ENCODE peak calls at places on chromosomes 12 and 14, in six cellular contexts. G, R, H, D, V and O are unnamed samples.

GRCh38 chr14:89856871-89857345 is 97.6 kb downstream of the EFCAB11 start:
- DNase-seq in G (no peak), H (no peak), V (no peak), R (no peak), D (no peak), O (no peak)

GRCh38 chr12:21219206-21219605 is 88.2 kb downstream of the SLCO1B1 start:
- DNase-seq in G (no peak), R (no peak), D (no peak), H (no peak), V (no peak), O (no peak)

GRCh38 chr12:10641735-10642500 is 28.5 kb upstream of the MAGOHB start:
- DNase-seq in D (no peak), R (no peak), G (no peak), H (no peak), V (no peak), O (no peak)

GRCh38 chr12:57632369-57632897 is 568 bp downstream of the B4GALNT1 start:
- DNase-seq in V (no peak), D (no peak), H (peak; percentile 84), G (peak; percentile 78), R (no peak), O (peak; percentile 60)

GRCh38 chr14:51507556-51508511 is 143.9 kb upstream of the FRMD6 start:
- DNase-seq in D (no peak), R (no peak), H (peak; percentile 68), G (no peak), V (no peak), O (no peak)

GRCh38 chr12:63917864-63918742 is 73.6 kb downstream of the SRGAP1 start:
- DNase-seq in G (no peak), D (peak; percentile 92), V (peak; percentile 41), R (peak; percentile 91), H (no peak), O (no peak)

GRCh38 chr14:59961518-59962062 is 41.6 kb downstream of the LRRC9 start:
- DNase-seq in D (no peak), V (no peak), G (no peak), R (no peak), H (no peak), O (no peak)

GRCh38 chr14:59004012-59004411 is 184.5 kb upstream of the DAAM1 start:
- DNase-seq in H (no peak), R (no peak), D (no peak), V (no peak), G (no peak), O (no peak)

GRCh38 chr12:28975564-28976340 is 173.3 kb upstream of the FAR2 start:
- DNase-seq in D (no peak), H (no peak), G (no peak), V (no peak), R (no peak), O (no peak)
- TF ChIP-seq REST in D (no peak), H (no peak), G (no peak), V (no peak), R (no peak), O (no peak)

DNA sequence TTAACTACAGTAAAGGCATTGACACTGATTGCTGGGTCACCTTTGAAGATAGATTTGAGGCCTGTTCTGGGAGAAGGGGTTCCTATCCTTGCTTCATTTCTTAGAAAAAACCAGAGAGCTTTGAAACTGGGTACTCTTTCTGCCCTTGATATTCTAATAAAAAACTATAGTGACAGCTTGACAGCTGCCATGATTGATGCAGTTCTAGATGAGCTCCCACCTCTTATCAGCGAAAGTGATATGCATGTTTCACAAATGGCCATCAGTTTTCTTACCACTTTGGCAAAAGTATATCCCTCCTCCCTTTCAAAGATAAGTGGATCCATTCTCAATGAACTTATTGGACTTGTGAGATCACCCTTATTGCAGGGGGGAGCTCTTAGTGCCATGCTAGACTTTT is 36.4 kb downstream of the CAND1 start:
- DNase-seq in H (no peak), R (no peak), G (no peak), D (no peak), V (no peak), O (no peak)
- H3K36me3 ChIP-seq in H (peaks cover 99% of the 10 kb centered on the region), R (peaks cover 42% of the 10 kb centered on the region), G (peaks cover 93% of the 10 kb centered on the region), D (peaks cover 58% of the 10 kb centered on the region), V (peaks cover 1% of the 10 kb centered on the region), O (peaks cover 37% of the 10 kb centered on the region)

GRCh38 chr14:101737414-101738367 is 23.8 kb upstream of the PPP2R5C start:
- DNase-seq in V (no peak), R (no peak), D (no peak), G (no peak), H (no peak), O (no peak)
- H2AFZ ChIP-seq in V (no peak overlapping the region), R (no peak overlapping the region), D (no peak overlapping the region), G (peak overlapping the region; percentile 42), H (no peak overlapping the region), O (no peak overlapping the region)

DNA sequence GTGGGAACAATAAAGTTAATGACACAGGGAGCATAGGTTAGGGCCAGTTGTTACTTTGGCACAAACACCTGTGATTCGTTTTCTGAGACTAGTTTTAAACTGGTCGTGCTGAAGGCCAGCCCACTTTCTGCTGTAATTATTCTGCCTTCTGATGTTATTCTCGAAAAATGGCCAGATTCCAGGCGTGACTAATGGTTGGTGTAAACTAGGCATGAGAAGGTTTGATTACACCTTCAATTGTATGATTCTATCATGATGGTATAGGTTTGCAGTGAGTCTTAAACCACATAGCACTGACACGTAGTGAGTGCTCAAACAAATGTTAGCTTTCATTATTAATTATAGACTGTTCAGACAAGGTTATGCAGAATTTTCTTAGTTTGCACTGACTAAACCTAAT is 39.0 kb downstream of the CKB start:
- DNase-seq in V (no peak), D (no peak), G (no peak), R (no peak), H (no peak), O (no peak)
- TF ChIP-seq REST in V (no peak), D (no peak), G (no peak), R (no peak), H (no peak), O (no peak)

GRCh38 chr12:113170457-113170856 is 14.8 kb downstream of the DDX54 start:
- DNase-seq in G (no peak), V (no peak), R (no peak), H (no peak), D (no peak), O (no peak)

GRCh38 chr12:113172185-113172584 is 13.1 kb downstream of the DDX54 start:
- DNase-seq in G (no peak), D (no peak), R (no peak), V (no peak), H (no peak), O (no peak)

GRCh38 chr12:113169697-113170096 is 15.6 kb downstream of the DDX54 start:
- DNase-seq in D (no peak), R (no peak), G (no peak), H (no peak), V (no peak), O (no peak)

GRCh38 chr12:113171543-113171942 is 13.7 kb downstream of the DDX54 start:
- DNase-seq in H (no peak), G (no peak), D (no peak), R (no peak), V (no peak), O (no peak)

GRCh38 chr12:113170926-113171325 is 14.4 kb downstream of the DDX54 start:
- DNase-seq in R (no peak), G (no peak), V (no peak), H (no peak), D (no peak), O (no peak)
- H3K36me3 ChIP-seq in R (peaks cover 51% of the 10 kb centered on the region), G (peaks cover 90% of the 10 kb centered on the region), V (peaks cover 30% of the 10 kb centered on the region), H (peaks cover 37% of the 10 kb centered on the region), D (peaks cover 77% of the 10 kb centered on the region), O (peaks cover 45% of the 10 kb centered on the region)

GRCh38 chr12:49741882-49742620 is 694 bp downstream of the TMBIM6 start:
- DNase-seq in V (peak; percentile 49), G (peak; percentile 75), H (peak; percentile 67), R (peak; percentile 59), D (peak; percentile 88), O (peak; percentile 91)
- H2AFZ ChIP-seq in V (peak overlapping the region; percentile 84), G (peak overlapping the region; percentile 94), H (peak overlapping the region; percentile 50), R (no peak overlapping the region), D (no peak overlapping the region), O (no peak overlapping the region)

DNA sequence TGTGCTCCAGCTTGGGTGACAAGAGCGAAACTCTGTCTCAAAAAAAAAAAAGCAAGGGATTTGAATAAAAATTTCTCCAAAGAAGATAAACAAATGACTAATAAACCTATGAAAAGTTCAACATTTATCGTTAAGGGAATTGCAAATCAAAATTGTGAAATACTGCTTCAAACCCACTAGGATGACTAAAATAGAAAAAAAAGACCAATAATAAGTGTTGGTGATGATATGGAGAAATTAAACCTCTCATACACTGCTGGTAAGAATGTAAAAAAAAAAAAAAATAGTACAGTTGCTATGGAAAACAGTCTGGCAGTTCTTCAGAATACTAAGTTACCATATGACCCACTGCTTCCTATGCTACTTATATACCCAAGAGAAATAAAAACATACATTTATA is 39.3 kb downstream of the ATF1 start:
- DNase-seq in G (no peak), D (no peak), V (no peak), H (no peak), R (no peak), O (no peak)
- TF ChIP-seq REST in G (no peak), D (no peak), V (no peak), H (no peak), R (no peak), O (no peak)

GRCh38 chr12:3263282-3263681 is 186.1 kb downstream of the TSPAN9 start:
- DNase-seq in H (no peak), V (no peak), R (no peak), D (no peak), G (no peak), O (no peak)

GRCh38 chr12:3263939-3264699 is 186.9 kb downstream of the TSPAN9 start:
- DNase-seq in D (no peak), G (no peak), V (no peak), H (peak; percentile 93), R (no peak), O (no peak)

GRCh38 chr12:3267690-3268089 is 190.5 kb downstream of the TSPAN9 start:
- DNase-seq in R (no peak), G (no peak), V (no peak), H (no peak), D (no peak), O (no peak)

GRCh38 chr12:3266638-3267037 is 189.5 kb downstream of the TSPAN9 start:
- DNase-seq in V (no peak), R (no peak), H (no peak), G (no peak), D (no peak), O (no peak)

DNA sequence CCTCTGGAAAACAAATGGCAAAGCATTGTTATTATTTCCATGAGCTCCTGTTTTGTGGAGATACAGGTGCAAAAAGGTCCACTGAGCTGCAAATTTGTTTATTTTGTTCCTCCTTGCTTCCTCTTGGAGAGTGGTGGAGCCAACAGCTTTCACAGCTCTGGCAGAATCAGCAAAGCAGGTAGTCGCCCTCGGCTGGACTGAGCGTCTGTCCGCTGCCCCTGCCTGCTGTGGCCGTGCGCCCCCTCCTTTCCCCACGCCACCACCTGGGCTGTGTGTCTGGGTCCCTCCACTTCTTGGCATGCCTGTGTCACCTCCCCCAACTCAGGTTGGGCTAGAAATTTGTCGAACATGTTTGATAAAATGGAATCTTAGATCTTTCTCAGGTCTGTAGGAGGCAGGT is 188.2 kb downstream of the TSPAN9 start:
- DNase-seq in G (no peak), D (no peak), R (no peak), H (no peak), V (no peak), O (no peak)
- H3K36me3 ChIP-seq in G (no peaks in the 10 kb centered on the region), D (peaks cover 7% of the 10 kb centered on the region), R (no peaks in the 10 kb centered on the region), H (no peaks in the 10 kb centered on the region), V (no peaks in the 10 kb centered on the region), O (no peaks in the 10 kb centered on the region)

DNA sequence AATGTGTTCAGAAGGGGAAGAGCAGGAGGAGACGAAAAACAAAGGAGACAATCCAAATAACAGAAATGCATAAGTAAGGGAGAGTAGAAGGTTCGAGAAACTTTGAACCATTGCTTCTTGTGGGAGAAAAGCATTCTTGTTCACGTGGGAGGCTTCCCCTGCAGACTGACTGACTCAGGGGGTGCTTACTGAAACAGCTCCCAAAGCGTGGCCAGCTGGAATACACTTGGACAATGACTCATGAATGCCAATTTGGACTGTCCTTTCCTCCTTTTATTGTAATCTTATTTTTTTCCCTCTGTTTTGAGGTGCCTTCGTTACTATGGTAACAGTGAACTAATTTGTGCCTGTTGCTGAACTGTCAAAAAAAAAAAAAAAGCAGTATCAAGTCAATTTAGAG is 74.0 kb downstream of the NEDD1 start:
- DNase-seq in R (no peak), G (no peak), D (no peak), V (no peak), H (no peak), O (no peak)
- H2AFZ ChIP-seq in R (no peak overlapping the region), G (no peak overlapping the region), D (no peak overlapping the region), V (no peak overlapping the region), H (peak overlapping the region; percentile 21), O (no peak overlapping the region)